ENCODE peak calls at places on chromosomes 2 and 18, in four cellular contexts. N, P, M and W are unnamed samples.
A peak's percentile ranks its signal among the peaks of the same experiment; 100 is the strongest.

GRCh38 chr2:232482301-232483238 is 5.1 kb downstream of the ECEL1 start:
- DNase-seq in M (no peak), N (no peak), P (no peak), W (no peak)

GRCh38 chr2:202114798-202115197 is 41.7 kb downstream of the KIAA2012 start:
- DNase-seq in M (no peak), P (no peak), N (no peak), W (no peak)

GRCh38 chr2:126877861-126878565 is 20.7 kb upstream of the TEX51 start:
- DNase-seq in P (no peak), M (no peak), N (no peak), W (no peak)

GRCh38 chr2:15968280-15969178 is 28.2 kb downstream of the MYCN start:
- DNase-seq in M (no peak), P (no peak), N (no peak), W (no peak)

GRCh38 chr2:85930129-85931124 is 41.6 kb upstream of the ST3GAL5 start:
- DNase-seq in N (peak; percentile 66), P (no peak), M (no peak), W (peak; percentile 11)

GRCh38 chr2:41355794-41356193 is 692.0 kb upstream of the PKDCC start:
- DNase-seq in N (no peak), M (no peak), P (no peak), W (no peak)

GRCh38 chr18:43805646-43806194 is 528.4 kb upstream of the SYT4 start:
- DNase-seq in M (no peak), N (peak; percentile 68), P (no peak), W (peak; percentile 5)

GRCh38 chr2:146624429-146624828 is 1220.4 kb upstream of the ACVR2A start:
- DNase-seq in P (no peak), N (no peak), M (no peak), W (no peak)

GRCh38 chr2:44130441-44130840 is 38.2 kb upstream of the PPM1B start:
- DNase-seq in N (peak; percentile 14), P (peak; percentile 14), M (peak; percentile 73), W (peak; percentile 59)

GRCh38 chr2:103254611-103255010 is 492.8 kb downstream of the TMEM182 start:
- DNase-seq in P (no peak), M (no peak), N (no peak), W (no peak)

GRCh38 chr2:101038455-101039255 is 36.6 kb downstream of the RPL31 start:
- DNase-seq in M (no peak), P (no peak), N (peak; percentile 48), W (peak; percentile 38)

GRCh38 chr2:159713691-159714585 is 1.6 kb downstream of the MARCHF7 start:
- DNase-seq in P (peak; percentile 64), N (peak; percentile 51), M (peak; percentile 88), W (peak; percentile 79)

GRCh38 chr18:38241736-38242135 is 676.1 kb upstream of the CELF4 start:
- DNase-seq in N (peak; percentile 29), P (peak; percentile 51), M (no peak), W (no peak)

GRCh38 chr2:46297546-46298271 is 502 bp downstream of the EPAS1 start:
- DNase-seq in P (no peak), N (peak; percentile 85), M (no peak), W (no peak)

GRCh38 chr2:240962371-240963064 is 35.9 kb upstream of the SNED1 start:
- DNase-seq in N (no peak), M (no peak), P (no peak), W (peak; percentile 70)

GRCh38 chr18:34767601-34768027 is 57.5 kb downstream of the DTNA start:
- DNase-seq in M (peak; percentile 97), P (peak; percentile 86), N (peak; percentile 56), W (peak; percentile 97)

GRCh38 chr18:56312554-56312953 is 325.8 kb downstream of the TXNL1 start:
- DNase-seq in P (no peak), M (peak; percentile 30), N (no peak), W (no peak)

GRCh38 chr2:230153390-230153976 is 66.3 kb downstream of the SP110 start:
- DNase-seq in N (no peak), M (no peak), P (no peak), W (no peak)

GRCh38 chr2:124283090-124283489 is 258.0 kb downstream of the CNTNAP5 start:
- DNase-seq in N (peak; percentile 83), P (no peak), M (no peak), W (peak; percentile 45)

GRCh38 chr18:44708451-44709083 is 27.9 kb downstream of the SETBP1 start:
- DNase-seq in P (peak; percentile 33), M (peak; percentile 16), N (no peak), W (no peak)

GRCh38 chr2:133792223-133792622 is 224.0 kb upstream of the NCKAP5 start:
- DNase-seq in N (no peak), P (no peak), M (no peak), W (no peak)

GRCh38 chr18:3368193-3368592 is 81.8 kb upstream of the TGIF1 start:
- DNase-seq in P (peak; percentile 8), M (peak; percentile 28), N (peak; percentile 85), W (peak; percentile 91)

GRCh38 chr18:48675912-48676311 is 137.1 kb downstream of the CTIF start:
- DNase-seq in N (no peak), P (no peak), M (no peak), W (no peak)

GRCh38 chr18:8107426-8107825 is 501.8 kb upstream of the RAB12 start:
- DNase-seq in M (no peak), N (no peak), P (no peak), W (no peak)

GRCh38 chr2:60899230-60899891 is 18.0 kb downstream of the REL start:
- DNase-seq in P (no peak), M (no peak), N (no peak), W (no peak)

GRCh38 chr2:71455011-71455740 is 1.8 kb downstream of the DYSF start:
- DNase-seq in M (no peak), N (no peak), P (no peak), W (no peak)

GRCh38 chr18:46627136-46627535 is 29.9 kb downstream of the LOXHD1 start:
- DNase-seq in N (peak; percentile 17), P (no peak), M (no peak), W (no peak)

GRCh38 chr18:48547456-48548403 is 8.9 kb downstream of the CTIF start:
- DNase-seq in M (peak; percentile 90), P (peak; percentile 86), N (peak; percentile 91), W (peak; percentile 65)

GRCh38 chr2:88329815-88330603 is 122.5 kb downstream of the FOXI3 start:
- DNase-seq in P (peak; percentile 22), N (peak; percentile 94), M (peak; percentile 3), W (no peak)

GRCh38 chr2:119333360-119333759 is 33.3 kb downstream of the C2orf76 start:
- DNase-seq in N (peak; percentile 26), P (no peak), M (peak; percentile 17), W (no peak)

GRCh38 chr2:46775722-46776121 is 139.9 kb downstream of the MCFD2 start:
- DNase-seq in N (no peak), M (no peak), P (no peak), W (no peak)

GRCh38 chr2:218981390-218982311 is 3.3 kb downstream of the FEV start:
- DNase-seq in N (no peak), M (peak; percentile 12), P (no peak), W (peak; percentile 20)

GRCh38 chr2:218983263-218983970 is 1.6 kb downstream of the FEV start:
- DNase-seq in N (no peak), P (no peak), M (no peak), W (no peak)

GRCh38 chr2:218982312-218983262 is 2.4 kb downstream of the FEV start:
- DNase-seq in N (no peak), P (no peak), M (no peak), W (no peak)

GRCh38 chr2:218979846-218980738 is 4.9 kb downstream of the FEV start:
- DNase-seq in P (peak; percentile 60), N (peak; percentile 78), M (peak; percentile 65), W (peak; percentile 84)

GRCh38 chr2:218980800-218981389 is 4.1 kb downstream of the FEV start:
- DNase-seq in P (no peak), N (no peak), M (no peak), W (no peak)
- TF ChIP-seq CTCF in P (peak; percentile 1), N (no peak), M (no peak), W (no peak)

GRCh38 chr2:111159640-111160039 is 38.9 kb downstream of the BCL2L11 start:
- DNase-seq in M (no peak), P (no peak), N (no peak), W (no peak)
- TF ChIP-seq CTCF in M (no peak), P (no peak), N (no peak), W (no peak)

GRCh38 chr18:26457611-26458350 is 90.6 kb downstream of the KCTD1 start:
- DNase-seq in M (no peak), N (no peak), P (no peak), W (no peak)
- TF ChIP-seq CTCF in M (no peak), N (no peak), P (peak; percentile 54), W (peak; percentile 35)

GRCh38 chr2:157497603-157498314 is 53.9 kb upstream of the CYTIP start:
- DNase-seq in P (peak; percentile 16), M (peak; percentile 49), N (peak; percentile 54), W (peak; percentile 59)
- TF ChIP-seq CTCF in P (peak; percentile 79), M (peak; percentile 81), N (peak; percentile 63), W (peak; percentile 73)

GRCh38 chr2:143840601-143841000 is 679.3 kb downstream of the ZEB2 start:
- DNase-seq in N (no peak), M (no peak), P (no peak), W (no peak)

GRCh38 chr2:143842836-143843235 is 677.1 kb downstream of the ZEB2 start:
- DNase-seq in N (no peak), P (no peak), M (no peak), W (no peak)

GRCh38 chr2:143843696-143844095 is 676.2 kb downstream of the ZEB2 start:
- DNase-seq in N (no peak), P (no peak), M (no peak), W (no peak)

GRCh38 chr2:143839456-143839855 is 680.5 kb downstream of the ZEB2 start:
- DNase-seq in P (no peak), M (no peak), N (no peak), W (no peak)

GRCh38 chr2:143841935-143842334 is 678.0 kb downstream of the ZEB2 start:
- DNase-seq in P (no peak), N (no peak), M (peak; percentile 29), W (peak; percentile 40)
- TF ChIP-seq CTCF in P (peak; percentile 52), N (no peak), M (peak; percentile 20), W (no peak)

GRCh38 chr18:32550958-32551357 is 80.3 kb upstream of the GAREM1 start:
- DNase-seq in N (no peak), P (peak; percentile 2), M (no peak), W (no peak)
- TF ChIP-seq CTCF in N (no peak), P (peak; percentile 54), M (no peak), W (peak; percentile 11)

GRCh38 chr2:207531024-207531411 is 1.3 kb downstream of the CREB1 start:
- DNase-seq in N (peak; percentile 27), M (no peak), P (no peak), W (peak; percentile 31)

GRCh38 chr2:207530160-207531023 is 630 bp downstream of the CREB1 start:
- DNase-seq in P (no peak), M (no peak), N (peak; percentile 59), W (peak; percentile 55)

GRCh38 chr2:207529330-207530159 is at the start of gene CREB1:
- DNase-seq in M (peak; percentile 98), N (peak; percentile 98), P (peak; percentile 99), W (peak; percentile 99)

GRCh38 chr2:207532676-207533075 is 2.9 kb downstream of the CREB1 start:
- DNase-seq in N (no peak), P (no peak), M (no peak), W (no peak)

GRCh38 chr2:207528980-207529329 is 807 bp upstream of the CREB1 start:
- DNase-seq in P (no peak), N (peak; percentile 44), M (no peak), W (peak; percentile 53)
- TF ChIP-seq CTCF in P (peak; percentile 55), N (peak; percentile 7), M (peak; percentile 7), W (peak; percentile 10)

GRCh38 chr2:451495-451894 is 163.6 kb upstream of the ALKAL2 start:
- DNase-seq in M (no peak), N (no peak), P (no peak), W (no peak)
- TF ChIP-seq CTCF in M (no peak), N (no peak), P (no peak), W (no peak)